ENCODE peak calls at places on chromosome 1, in five cellular contexts. S is mesothelial cell of epicardium, C is keratinocyte, R is Caco-2, W is RWPE1. J is an unnamed sample.

GRCh38 chr1:183838221-183838620 is 33.3 kb downstream of the RGL1 start:
- DNase-seq in C (no peak), R (no peak), W (no peak), S (no peak), J (no peak)

GRCh38 chr1:202967684-202968281 is 726 bp upstream of the CYB5R1 start:
- DNase-seq in C (no peak), W (no peak), S (no peak), R (peak; percentile 15), J (no peak)

GRCh38 chr1:203144661-203145060 is 17.1 kb downstream of the ADORA1 start:
- DNase-seq in W (no peak), R (no peak), S (no peak), C (no peak), J (no peak)

GRCh38 chr1:220594356-220594755 is 66.4 kb downstream of the MARK1 start:
- DNase-seq in R (no peak), C (no peak), W (no peak), S (no peak), J (no peak)

GRCh38 chr1:56520202-56520601 is 59.2 kb downstream of the PLPP3 start:
- DNase-seq in R (no peak), C (no peak), S (no peak), W (no peak), J (no peak)

GRCh38 chr1:173208868-173209267 is 1.7 kb upstream of the TNFSF4 start:
- DNase-seq in R (no peak), S (no peak), C (no peak), W (no peak), J (no peak)

GRCh38 chr1:209160230-209160629 is 423.3 kb upstream of the CAMK1G start:
- DNase-seq in W (no peak), C (no peak), S (no peak), R (peak; percentile 21), J (no peak)

GRCh38 chr1:25107643-25108010 is 124.7 kb downstream of the SYF2 start:
- DNase-seq in R (no peak), W (no peak), S (no peak), C (no peak), J (no peak)

GRCh38 chr1:191662746-191663145 is 495.5 kb upstream of the RGS18 start:
- DNase-seq in S (no peak), C (no peak), R (no peak), W (no peak), J (no peak)

GRCh38 chr1:23478896-23479790 is 4.8 kb downstream of the ASAP3 start:
- DNase-seq in W (peak; percentile 42), C (no peak), R (peak; percentile 16), S (no peak), J (no peak)

GRCh38 chr1:238408737-238409136 is 518.0 kb upstream of the ZP4 start:
- DNase-seq in R (no peak), C (no peak), S (no peak), W (no peak), J (no peak)

GRCh38 chr1:223872308-223872878 is 26.6 kb upstream of the TP53BP2 start:
- DNase-seq in R (no peak), C (no peak), W (no peak), S (no peak), J (no peak)

GRCh38 chr1:206563367-206563953 is 48.8 kb downstream of the EIF2D start:
- DNase-seq in S (no peak), C (no peak), W (no peak), R (no peak), J (no peak)

GRCh38 chr1:234262754-234263105 is 110.5 kb upstream of the COA6 start:
- DNase-seq in R (no peak), S (no peak), C (no peak), W (no peak), J (no peak)

GRCh38 chr1:175191654-175192053 is 922 bp downstream of the KIAA0040 start:
- DNase-seq in S (no peak), C (no peak), W (no peak), R (no peak), J (no peak)

GRCh38 chr1:201892211-201892610 is 3.5 kb downstream of the SHISA4 start:
- DNase-seq in S (no peak), C (no peak), R (no peak), W (no peak), J (no peak)

GRCh38 chr1:23475641-23476040 is 8.3 kb downstream of the ASAP3 start:
- DNase-seq in S (no peak), C (no peak), R (no peak), W (no peak), J (no peak)

GRCh38 chr1:28078680-28079626 is 9.5 kb downstream of the EYA3 start:
- DNase-seq in S (no peak), R (no peak), C (peak; percentile 75), W (peak; percentile 16), J (no peak)

GRCh38 chr1:101128851-101129250 is 103.3 kb upstream of the DPH5 start:
- DNase-seq in C (no peak), W (no peak), S (no peak), R (no peak), J (no peak)

GRCh38 chr1:26387447-26387846 is 14.9 kb upstream of the ZNF683 start:
- DNase-seq in W (no peak), C (no peak), S (no peak), R (peak; percentile 20), J (no peak)

GRCh38 chr1:93172778-93173177 is 7.4 kb downstream of the TMED5 start:
- DNase-seq in S (no peak), R (peak; percentile 37), W (no peak), C (no peak), J (no peak)

GRCh38 chr1:10387611-10388386 is 11.1 kb upstream of the PGD start:
- DNase-seq in W (peak; percentile 14), C (no peak), S (no peak), R (peak; percentile 27), J (no peak)

GRCh38 chr1:111553199-111553598 is 49.8 kb upstream of the ADORA3 start:
- DNase-seq in R (peak; percentile 6), S (no peak), C (peak; percentile 71), W (peak; percentile 85), J (no peak)

GRCh38 chr1:3234281-3234680 is 165.3 kb downstream of the PRDM16 start:
- DNase-seq in S (no peak), W (no peak), C (no peak), R (no peak), J (no peak)

GRCh38 chr1:195934839-195935557 is 673.2 kb downstream of the KCNT2 start:
- DNase-seq in C (no peak), R (no peak), W (no peak), S (no peak), J (no peak)

GRCh38 chr1:45355683-45356082 is 15.4 kb upstream of the MUTYH start:
- DNase-seq in S (no peak), C (no peak), W (no peak), R (no peak), J (no peak)

GRCh38 chr1:156705918-156706646 is 699 bp upstream of the CRABP2 start:
- DNase-seq in S (peak; percentile 81), C (no peak), R (peak; percentile 83), W (no peak), J (peak; percentile 91)

GRCh38 chr1:119987112-119987511 is 82.3 kb downstream of the NOTCH2 start:
- DNase-seq in W (peak; percentile 63), S (no peak), R (no peak), C (no peak), J (no peak)

GRCh38 chr1:198880397-198880796 is 241.6 kb downstream of the PTPRC start:
- DNase-seq in R (no peak), C (no peak), S (no peak), W (no peak), J (no peak)

GRCh38 chr1:177424746-177425145 is 254.0 kb downstream of the BRINP2 start:
- DNase-seq in W (no peak), S (no peak), R (no peak), C (no peak), J (no peak)

GRCh38 chr1:156961709-156962108 is 41.3 kb downstream of the LRRC71 start:
- DNase-seq in W (peak; percentile 22), R (peak; percentile 20), S (no peak), C (no peak), J (no peak)

GRCh38 chr1:197948926-197949899 is 32.0 kb downstream of the LHX9 start:
- DNase-seq in R (no peak), C (no peak), S (no peak), W (no peak), J (no peak)

GRCh38 chr1:93670141-93670540 is 11.5 kb downstream of the BCAR3 start:
- DNase-seq in W (no peak), S (no peak), C (no peak), R (no peak), J (no peak)

GRCh38 chr1:199218065-199218464 is 579.2 kb downstream of the PTPRC start:
- DNase-seq in S (no peak), C (no peak), R (no peak), W (no peak), J (no peak)

GRCh38 chr1:89630046-89630445 is 2.9 kb upstream of the LRRC8C start:
- DNase-seq in S (no peak), R (no peak), W (no peak), C (no peak), J (no peak)
- TF ChIP-seq CTCF in S (no peak), R (no peak), W (no peak), C (no peak), J (no peak)

DNA sequence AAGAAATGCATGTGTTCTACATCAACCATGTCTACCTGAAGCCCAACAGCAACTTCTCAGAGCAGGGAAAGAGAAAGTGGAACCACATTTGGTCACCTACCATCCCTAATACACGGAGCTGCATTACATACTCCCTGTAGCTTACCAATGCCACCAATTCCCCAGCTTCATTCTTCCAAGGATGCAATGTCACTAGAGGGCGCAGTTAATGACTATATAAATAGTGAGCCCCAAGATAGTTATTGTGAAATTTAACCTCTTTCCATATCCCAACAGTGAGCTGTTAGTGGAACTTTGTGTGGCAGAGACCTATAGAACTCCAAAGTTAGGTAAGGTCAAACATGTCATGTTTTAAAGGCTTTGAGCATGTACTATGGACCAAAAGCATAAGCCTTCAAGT is 618.3 kb downstream of the SMYD3 start:
- DNase-seq in W (no peak), R (peak; percentile 39), C (no peak), S (no peak), J (no peak)
- TF ChIP-seq CTCF in W (no peak), R (peak; percentile 10), C (peak; percentile 19), S (no peak), J (peak; percentile 25)

DNA sequence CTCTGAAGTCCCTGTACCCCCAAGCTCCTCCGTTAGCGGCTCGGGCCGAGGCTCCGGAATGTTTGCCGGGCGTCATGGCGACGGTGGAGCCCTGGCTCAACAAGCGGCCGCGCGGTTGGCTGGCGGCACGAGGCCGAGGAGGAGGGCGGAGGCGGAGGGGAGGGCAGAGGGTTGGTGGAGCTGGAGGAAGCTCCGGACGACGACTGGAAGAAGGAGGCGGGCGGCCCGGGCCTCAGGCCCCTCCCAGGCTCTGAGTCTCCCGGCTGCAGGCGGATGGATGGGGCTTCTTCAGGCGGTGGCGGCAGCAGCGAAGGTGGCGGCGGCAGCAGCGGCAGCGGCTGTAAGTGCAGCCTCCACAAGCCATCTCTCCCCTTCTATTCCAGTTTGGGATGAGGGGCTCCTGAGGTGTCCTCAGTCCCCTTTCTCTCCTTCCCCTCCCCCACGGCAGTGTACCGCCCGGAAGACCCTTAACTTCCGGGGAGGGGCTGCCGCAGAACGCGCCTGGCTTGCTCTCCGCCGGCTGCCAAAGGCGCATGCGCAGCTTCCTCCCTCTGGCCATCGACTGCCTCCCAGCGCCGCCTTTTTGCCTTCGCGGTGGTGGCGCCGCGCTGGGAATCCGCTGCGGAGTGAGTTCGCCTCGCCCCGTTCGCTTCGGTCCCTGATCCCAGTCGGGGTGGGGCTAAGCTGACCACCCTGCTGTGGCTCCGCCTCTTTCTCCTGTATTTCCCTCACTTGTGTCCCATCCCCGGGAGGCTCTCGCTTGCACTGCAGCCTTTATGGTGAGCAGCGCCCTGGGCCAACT is at the start of the genes DNAI4 and MIER1:
- DNase-seq in S (peak; percentile 96), W (peak; percentile 99), C (peak; percentile 79), R (peak; percentile 94), J (peak; percentile 100)
- TF ChIP-seq CTCF in S (no peak), W (no peak), C (no peak), R (no peak), J (no peak)

GRCh38 chr1:227330709-227331108 is 12.4 kb upstream of the CDC42BPA start:
- DNase-seq in S (no peak), W (no peak), C (no peak), R (no peak), J (no peak)
- TF ChIP-seq CTCF in S (no peak), W (no peak), C (no peak), R (no peak), J (no peak)

J was measured in osteocyte.